ENCODE peak calls at places on chromosome 19, in nine cellular contexts. W is cardiac muscle cell; K is lower leg skin; Z is mucosa of descending colon; G is cardiac fibroblast; V is fibroblast of pulmonary artery; P is aorta; T is keratinocyte; R is CD4-positive, CD25-positive, alpha-beta regulatory T cell. C is an unnamed sample.

GRCh38 chr19:1138121-1138520 is 34.3 kb downstream of the GPX4 start:
- DNase-seq in W (no peak), R (no peak), Z (no peak), V (no peak), K (no peak), G (no peak), P (no peak), T (no peak), C (no peak)

GRCh38 chr19:54458648-54459281 is 4.8 kb downstream of the LENG9 start:
- DNase-seq in P (peak), T (no peak), R (no peak), V (no peak), W (no peak), K (no peak), Z (peak), G (no peak), C (no peak)

GRCh38 chr19:6087074-6087506 is 23.2 kb downstream of the RFX2 start:
- DNase-seq in G (no peak), P (no peak), W (no peak), T (no peak), V (no peak), Z (no peak), R (peak), K (peak), C (no peak)

GRCh38 chr19:58038688-58039204 is 4.9 kb downstream of the ZSCAN1 start:
- DNase-seq in T (no peak), R (no peak), P (no peak), Z (no peak), K (no peak), V (no peak), G (no peak), W (peak), C (no peak)

GRCh38 chr19:46373573-46374359 is 26.9 kb downstream of the PPP5C start:
- DNase-seq in Z (peak), R (no peak), V (peak), T (peak), P (peak), W (no peak), G (peak), K (peak), C (no peak)

GRCh38 chr19:11832253-11832912 is 16.1 kb upstream of the ZNF439 start:
- DNase-seq in T (no peak), R (no peak), K (no peak), V (no peak), Z (no peak), P (no peak), W (no peak), G (no peak), C (no peak)

GRCh38 chr19:29697523-29698261 is 17.4 kb downstream of the C19orf12 start:
- DNase-seq in P (peak), W (no peak), Z (no peak), V (no peak), R (no peak), G (no peak), K (no peak), T (no peak), C (no peak)

GRCh38 chr19:39408392-39409206 is 2.0 kb downstream of the ZFP36 start:
- DNase-seq in K (no peak), Z (no peak), W (no peak), V (peak), R (peak), G (peak), P (no peak), T (no peak), C (no peak)

GRCh38 chr19:4815426-4816387 is 15.8 kb downstream of the TICAM1 start:
- DNase-seq in P (peak), V (peak), T (no peak), Z (peak), K (peak), G (peak), W (peak), R (peak), C (peak)

DNA sequence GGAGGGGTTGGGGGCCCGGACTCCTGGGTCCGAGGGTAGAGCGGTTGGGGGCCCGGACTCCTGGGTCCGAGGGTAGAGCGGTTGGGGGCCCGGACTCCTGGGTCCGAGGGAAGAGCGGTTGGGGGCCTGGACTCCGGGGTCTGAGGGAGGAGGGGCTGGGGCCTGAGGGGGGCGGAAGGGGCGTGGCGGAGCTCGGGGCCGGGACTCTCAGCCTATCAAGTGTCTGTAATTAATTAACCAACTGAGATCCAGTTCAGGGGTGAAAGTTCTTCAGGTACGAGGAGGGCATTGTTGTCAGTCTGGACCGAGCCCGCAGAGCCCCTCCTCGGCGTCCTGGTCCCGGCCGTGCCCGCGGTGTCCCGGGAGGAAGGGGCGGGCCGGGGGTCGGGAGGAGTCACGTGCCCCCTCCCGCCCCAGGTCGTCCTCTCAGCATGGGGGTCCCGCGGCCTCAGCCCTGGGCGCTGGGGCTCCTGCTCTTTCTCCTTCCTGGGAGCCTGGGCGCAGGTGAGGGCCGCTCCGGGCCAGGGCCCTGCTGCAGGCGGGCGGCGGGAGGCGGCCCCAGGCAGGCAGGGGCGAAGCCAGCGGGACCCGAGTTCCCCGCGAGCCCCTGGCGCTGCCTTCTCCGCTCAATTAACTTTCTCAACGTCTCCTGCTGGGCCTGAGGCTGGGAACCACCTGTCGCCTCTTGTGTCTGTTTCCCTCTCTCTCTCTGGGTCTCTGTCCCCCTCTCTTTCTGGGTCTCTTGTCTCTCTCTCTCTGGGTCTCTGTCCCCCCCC is 697 bp downstream of the FCGRT start:
- DNase-seq in G (no peak), K (peak), T (no peak), R (peak), Z (peak), W (peak), V (peak), P (peak), C (no peak)
- H3K4me3 ChIP-seq in G (peak), K (peak), T (peak), R (no peak), Z (peak), W (peak), V (peak), P (peak), C (peak)

GRCh38 chr19:38055655-38056521 is 148.9 kb downstream of the SIPA1L3 start:
- DNase-seq in P (no peak), K (no peak), R (no peak), T (no peak), G (no peak), V (no peak), Z (no peak), W (no peak), C (no peak)
- H3K4me3 ChIP-seq in P (no peak), K (no peak), R (no peak), T (no peak), G (no peak), V (no peak), Z (no peak), W (no peak), C (no peak)

DNA sequence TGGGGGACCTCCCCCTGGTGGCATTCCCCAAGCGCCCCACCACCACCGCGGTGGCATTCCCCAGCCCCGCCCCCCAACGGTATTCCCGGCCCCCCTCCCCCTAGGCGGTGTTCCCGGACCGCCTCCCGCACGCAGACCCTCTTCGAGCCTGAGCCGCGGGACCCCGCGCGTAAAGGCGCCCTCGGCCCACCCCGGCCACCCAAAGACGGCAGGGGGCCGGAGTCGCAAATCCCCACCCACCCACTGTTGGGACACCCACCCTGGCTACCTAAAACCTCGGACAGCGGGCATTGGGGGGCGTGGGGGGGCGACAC is 22.4 kb downstream of the OLFM2 start:
- DNase-seq in T (no peak), G (no peak), W (no peak), K (no peak), Z (no peak), V (no peak), R (no peak), P (no peak), C (no peak)
- H3K4me3 ChIP-seq in T (peak), G (peak), W (peak), K (peak), Z (no peak), V (peak), R (no peak), P (peak), C (peak)

GRCh38 chr19:3283886-3284657 is 59.6 kb downstream of the CELF5 start:
- DNase-seq in G (no peak), W (no peak), V (no peak), T (no peak), K (no peak), Z (no peak), R (no peak), P (no peak), C (no peak)

GRCh38 chr19:3283246-3283751 is 58.8 kb downstream of the CELF5 start:
- DNase-seq in G (no peak), V (no peak), Z (no peak), K (no peak), P (no peak), T (no peak), R (no peak), W (no peak), C (no peak)

GRCh38 chr19:3281026-3281425 is 56.6 kb downstream of the CELF5 start:
- DNase-seq in G (no peak), P (no peak), T (no peak), K (no peak), R (no peak), W (no peak), V (no peak), Z (no peak), C (no peak)

GRCh38 chr19:3282155-3282554 is 57.7 kb downstream of the CELF5 start:
- DNase-seq in V (no peak), K (no peak), T (no peak), R (no peak), Z (no peak), P (no peak), G (no peak), W (no peak), C (no peak)

DNA sequence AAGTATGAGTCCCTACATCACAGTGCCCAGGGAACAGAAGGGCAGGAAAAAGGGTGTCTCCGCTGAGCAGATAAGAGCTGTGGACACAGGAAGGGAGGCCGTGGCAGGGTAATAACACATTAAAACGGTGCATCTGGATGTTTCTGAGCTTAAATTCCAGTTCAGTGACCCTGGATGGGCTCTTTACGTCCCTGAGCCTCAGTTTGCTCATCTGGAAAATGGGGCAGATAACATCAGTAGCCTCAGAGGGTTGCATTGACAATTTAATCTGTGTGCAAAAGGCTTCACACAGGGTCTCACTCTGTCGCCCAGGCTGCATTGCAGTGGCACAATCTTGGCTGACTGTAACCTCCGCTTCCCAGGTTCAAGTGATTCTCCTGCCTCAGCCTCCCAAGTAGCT is 58.1 kb downstream of the CELF5 start:
- DNase-seq in Z (no peak), R (no peak), P (no peak), K (no peak), V (no peak), G (no peak), W (no peak), T (no peak), C (no peak)
- H3K4me3 ChIP-seq in Z (no peak), R (no peak), P (no peak), K (no peak), V (no peak), G (no peak), W (no peak), T (no peak), C (no peak)

DNA sequence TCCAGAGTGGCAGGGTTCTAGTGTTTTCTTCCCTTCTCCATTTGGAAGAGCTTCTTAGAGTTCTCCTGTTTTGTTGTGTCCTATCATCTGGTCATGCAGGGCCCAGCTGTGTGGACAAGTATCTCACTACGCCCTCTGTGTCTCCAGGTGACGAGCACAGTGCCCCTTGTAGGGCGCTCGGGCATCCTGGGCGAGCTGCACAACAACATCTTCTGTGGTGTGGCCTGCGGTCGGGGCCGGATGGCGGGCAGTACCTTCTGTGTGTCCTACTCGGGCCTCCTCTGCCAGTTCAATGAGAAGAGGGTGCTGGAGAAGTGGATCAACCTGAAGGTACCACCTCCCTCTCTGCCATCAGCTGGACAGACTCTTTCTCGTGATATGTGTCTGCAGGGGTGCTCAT is 13.0 kb downstream of the WDR62 start:
- DNase-seq in R (no peak), G (no peak), T (no peak), Z (no peak), V (no peak), K (no peak), W (no peak), P (no peak), C (no peak)
- H3K4me3 ChIP-seq in R (no peak), G (no peak), T (no peak), Z (no peak), V (no peak), K (no peak), W (no peak), P (no peak), C (no peak)

GRCh38 chr19:10517760-10518443 is 655 bp upstream of the S1PR5 start:
- DNase-seq in T (no peak), V (peak), P (peak), Z (no peak), W (no peak), R (no peak), K (no peak), G (peak), C (no peak)

GRCh38 chr19:10516064-10516385 is 1.2 kb downstream of the S1PR5 start:
- DNase-seq in P (no peak), G (no peak), W (no peak), V (no peak), K (no peak), T (no peak), R (no peak), Z (no peak), C (no peak)

GRCh38 chr19:10518444-10519361 is 1.5 kb upstream of the S1PR5 start:
- DNase-seq in G (no peak), R (no peak), T (no peak), Z (no peak), V (no peak), W (no peak), P (no peak), K (no peak), C (no peak)

GRCh38 chr19:10517361-10517759 is at the start of gene S1PR5:
- DNase-seq in K (no peak), T (no peak), P (peak), Z (no peak), R (no peak), V (no peak), W (peak), G (no peak), C (no peak)

DNA sequence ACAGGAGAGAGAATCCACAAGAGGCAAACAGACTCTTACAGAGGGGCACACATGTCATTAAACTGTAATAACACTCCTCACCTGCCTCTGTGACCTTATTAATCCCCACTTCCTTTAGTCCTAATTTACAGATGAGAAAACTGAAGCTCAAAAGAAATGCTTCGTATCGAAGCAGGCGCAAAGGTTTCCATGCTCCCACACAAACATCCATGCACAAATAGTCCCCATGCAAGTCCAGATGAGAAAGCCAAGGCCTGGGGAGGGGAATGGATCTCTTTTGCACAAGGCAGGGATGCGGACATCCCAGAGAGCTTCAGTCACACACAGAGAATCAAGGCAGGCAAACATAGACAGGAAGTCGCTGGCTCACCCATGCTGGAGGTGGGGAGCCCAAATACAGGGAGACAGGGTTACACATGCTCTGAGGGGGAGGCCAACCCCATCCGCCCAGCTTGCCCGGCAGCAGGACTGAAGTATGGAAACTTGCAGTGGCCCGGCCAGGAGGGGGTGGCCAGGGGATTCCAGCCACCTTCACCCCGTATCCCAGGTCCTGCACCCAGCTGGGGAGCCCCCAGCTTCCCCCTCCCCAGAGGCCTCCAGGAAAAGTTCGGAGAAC is 468 bp downstream of the S1PR5 start:
- DNase-seq in R (no peak), V (no peak), Z (no peak), W (no peak), K (no peak), T (no peak), P (no peak), G (peak), C (no peak)
- H3K4me3 ChIP-seq in R (no peak), V (peak), Z (no peak), W (peak), K (peak), T (peak), P (no peak), G (peak), C (peak)

DNA sequence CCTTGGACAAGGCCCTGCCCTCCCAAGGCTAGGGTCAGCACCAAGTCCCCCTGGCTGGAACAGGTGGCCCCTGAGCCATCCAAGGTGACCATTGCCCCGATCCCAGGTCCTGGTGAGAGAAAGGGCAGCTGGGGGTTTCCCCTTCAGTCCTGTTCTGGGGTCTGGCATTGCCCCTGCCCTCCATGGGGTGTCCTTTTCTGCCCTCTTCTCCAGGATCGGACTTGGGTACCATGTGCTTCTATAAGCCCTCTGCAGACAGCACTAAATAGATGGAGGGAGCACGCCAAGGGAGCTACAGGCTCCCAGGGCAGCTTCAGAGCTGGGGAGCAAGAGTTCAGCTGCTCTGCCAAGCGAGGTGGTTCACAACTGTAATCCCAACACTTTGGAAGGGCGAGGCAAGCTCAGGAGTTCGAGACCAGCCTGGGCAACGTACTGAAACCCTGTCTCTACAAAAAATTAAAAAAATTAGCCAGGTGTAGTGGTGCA is 13.5 kb upstream of the KCNN1 start:
- DNase-seq in V (no peak), R (no peak), K (no peak), W (no peak), P (no peak), G (no peak), T (no peak), Z (no peak), C (no peak)
- H3K4me3 ChIP-seq in V (no peak), R (no peak), K (no peak), W (no peak), P (no peak), G (no peak), T (no peak), Z (no peak), C (no peak)

DNA sequence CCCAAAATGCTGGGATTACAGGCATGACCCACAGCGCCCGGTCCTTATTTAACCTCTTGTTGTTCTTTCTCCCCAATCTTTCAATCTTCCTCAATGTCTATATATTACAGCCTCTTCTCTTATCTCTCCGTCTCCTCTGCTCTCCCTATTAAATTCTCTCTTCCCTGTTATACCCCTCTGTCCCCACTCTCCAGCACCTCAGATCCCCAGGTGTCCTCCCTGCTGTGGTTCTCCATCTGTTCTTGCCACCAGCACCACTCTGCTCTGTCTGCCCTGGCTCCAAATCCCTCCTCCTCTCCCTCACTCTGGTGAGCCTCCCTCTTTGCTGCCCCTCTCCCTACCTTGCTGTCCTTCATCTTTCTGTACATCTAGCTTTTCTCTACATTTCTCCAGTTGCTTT is 1.1 kb downstream of the ZNF600 start:
- DNase-seq in V (no peak), K (no peak), G (no peak), T (no peak), W (no peak), Z (no peak), R (no peak), P (no peak), C (no peak)
- H3K4me3 ChIP-seq in V (no peak), K (no peak), G (peak), T (no peak), W (peak), Z (no peak), R (peak), P (peak), C (peak)